ENCODE peak calls at places on chromosomes 1 and 21, in ten cellular contexts. One of them, this sample, is unnamed.

GRCh38 chr1:156811171-156811570 is 5.5 kb downstream of the SH2D2A start:
- DNase-seq in GM06990: no peak
- DNase-seq in CD4-positive, alpha-beta T cell: no peak
- DNase-seq in A549: no peak
- DNase-seq in neural crest cell: no peak
- DNase-seq in neural progenitor cell: no peak
- DNase-seq in tibial artery: no peak
- DNase-seq in endothelial cell: no peak
- DNase-seq in Peyer's patch: no peak
- DNase-seq in bronchial epithelial cell: no peak
- DNase-seq in this sample: no peak

GRCh38 chr1:39229504-39229903 is 25.0 kb downstream of the MACF1 start:
- DNase-seq in tibial artery: no peak
- DNase-seq in CD4-positive, alpha-beta T cell: no peak
- DNase-seq in Peyer's patch: no peak
- DNase-seq in neural progenitor cell: no peak
- DNase-seq in bronchial epithelial cell: no peak
- DNase-seq in A549: no peak
- DNase-seq in neural crest cell: no peak
- DNase-seq in GM06990: no peak
- DNase-seq in endothelial cell: no peak
- DNase-seq in this sample: no peak

GRCh38 chr1:2330511-2331199 is 60.7 kb downstream of the MORN1 start:
- DNase-seq in neural crest cell: no peak
- DNase-seq in tibial artery: peak; percentile 92
- DNase-seq in Peyer's patch: no peak
- DNase-seq in neural progenitor cell: no peak
- DNase-seq in endothelial cell: no peak
- DNase-seq in GM06990: no peak
- DNase-seq in A549: no peak
- DNase-seq in CD4-positive, alpha-beta T cell: no peak
- DNase-seq in bronchial epithelial cell: peak; percentile 17
- DNase-seq in this sample: no peak

GRCh38 chr1:173126421-173126820 is 75.7 kb upstream of the TNFSF18 start:
- DNase-seq in endothelial cell: no peak
- DNase-seq in neural progenitor cell: no peak
- DNase-seq in tibial artery: no peak
- DNase-seq in A549: no peak
- DNase-seq in bronchial epithelial cell: no peak
- DNase-seq in Peyer's patch: no peak
- DNase-seq in CD4-positive, alpha-beta T cell: no peak
- DNase-seq in GM06990: no peak
- DNase-seq in neural crest cell: no peak
- DNase-seq in this sample: no peak

GRCh38 chr1:27529638-27530018 is 39.7 kb upstream of the WASF2 start:
- DNase-seq in tibial artery: no peak
- DNase-seq in bronchial epithelial cell: no peak
- DNase-seq in neural crest cell: no peak
- DNase-seq in endothelial cell: no peak
- DNase-seq in GM06990: no peak
- DNase-seq in A549: no peak
- DNase-seq in neural progenitor cell: no peak
- DNase-seq in Peyer's patch: no peak
- DNase-seq in CD4-positive, alpha-beta T cell: no peak
- DNase-seq in this sample: no peak

GRCh38 chr1:3992103-3992556 is 92.1 kb upstream of the C1orf174 start:
- DNase-seq in neural progenitor cell: no peak
- DNase-seq in Peyer's patch: no peak
- DNase-seq in endothelial cell: no peak
- DNase-seq in tibial artery: peak; percentile 25
- DNase-seq in neural crest cell: no peak
- DNase-seq in GM06990: no peak
- DNase-seq in A549: no peak
- DNase-seq in bronchial epithelial cell: no peak
- DNase-seq in CD4-positive, alpha-beta T cell: no peak
- DNase-seq in this sample: peak; percentile 36

GRCh38 chr1:206691604-206692003 is 6.9 kb downstream of the MAPKAPK2 start:
- DNase-seq in endothelial cell: no peak
- DNase-seq in neural crest cell: no peak
- DNase-seq in bronchial epithelial cell: no peak
- DNase-seq in CD4-positive, alpha-beta T cell: no peak
- DNase-seq in Peyer's patch: no peak
- DNase-seq in A549: no peak
- DNase-seq in tibial artery: no peak
- DNase-seq in neural progenitor cell: no peak
- DNase-seq in GM06990: no peak
- DNase-seq in this sample: no peak

GRCh38 chr1:246782120-246782900 is 58.1 kb downstream of the SCCPDH start:
- DNase-seq in GM06990: no peak
- DNase-seq in bronchial epithelial cell: peak; percentile 43
- DNase-seq in tibial artery: peak; percentile 57
- DNase-seq in CD4-positive, alpha-beta T cell: no peak
- DNase-seq in endothelial cell: no peak
- DNase-seq in neural progenitor cell: no peak
- DNase-seq in A549: no peak
- DNase-seq in neural crest cell: no peak
- DNase-seq in Peyer's patch: no peak
- DNase-seq in this sample: peak; percentile 24

GRCh38 chr1:42844592-42845140 is 1.7 kb upstream of the ZNF691 start:
- DNase-seq in neural crest cell: no peak
- DNase-seq in tibial artery: no peak
- DNase-seq in A549: no peak
- DNase-seq in neural progenitor cell: no peak
- DNase-seq in endothelial cell: no peak
- DNase-seq in GM06990: no peak
- DNase-seq in Peyer's patch: no peak
- DNase-seq in CD4-positive, alpha-beta T cell: no peak
- DNase-seq in bronchial epithelial cell: peak; percentile 68
- DNase-seq in this sample: peak; percentile 22

GRCh38 chr1:9542425-9542824 is 3.2 kb downstream of the SLC25A33 start:
- DNase-seq in CD4-positive, alpha-beta T cell: no peak
- DNase-seq in neural crest cell: no peak
- DNase-seq in endothelial cell: no peak
- DNase-seq in Peyer's patch: no peak
- DNase-seq in tibial artery: no peak
- DNase-seq in GM06990: no peak
- DNase-seq in A549: no peak
- DNase-seq in neural progenitor cell: no peak
- DNase-seq in bronchial epithelial cell: no peak
- DNase-seq in this sample: no peak

GRCh38 chr1:234621657-234622335 is 11.8 kb upstream of the IRF2BP2 start:
- DNase-seq in CD4-positive, alpha-beta T cell: no peak
- DNase-seq in GM06990: no peak
- DNase-seq in endothelial cell: no peak
- DNase-seq in A549: no peak
- DNase-seq in Peyer's patch: no peak
- DNase-seq in tibial artery: no peak
- DNase-seq in neural progenitor cell: no peak
- DNase-seq in neural crest cell: no peak
- DNase-seq in bronchial epithelial cell: no peak
- DNase-seq in this sample: no peak

GRCh38 chr1:110051262-110051648 is 16.8 kb downstream of the STRIP1 start:
- DNase-seq in CD4-positive, alpha-beta T cell: no peak
- DNase-seq in GM06990: no peak
- DNase-seq in tibial artery: no peak
- DNase-seq in neural progenitor cell: no peak
- DNase-seq in Peyer's patch: no peak
- DNase-seq in neural crest cell: no peak
- DNase-seq in bronchial epithelial cell: no peak
- DNase-seq in A549: no peak
- DNase-seq in endothelial cell: no peak
- DNase-seq in this sample: no peak

GRCh38 chr1:56645663-56646330 is 683 bp downstream of the PRKAA2 start:
- DNase-seq in A549: peak; percentile 8
- DNase-seq in Peyer's patch: peak; percentile 47
- DNase-seq in GM06990: no peak
- DNase-seq in neural crest cell: no peak
- DNase-seq in tibial artery: peak; percentile 64
- DNase-seq in neural progenitor cell: peak; percentile 62
- DNase-seq in CD4-positive, alpha-beta T cell: no peak
- DNase-seq in endothelial cell: peak; percentile 22
- DNase-seq in bronchial epithelial cell: no peak
- DNase-seq in this sample: no peak

GRCh38 chr21:41133896-41134522 is 34.0 kb upstream of the BACE2 start:
- DNase-seq in A549: peak; percentile 47
- DNase-seq in bronchial epithelial cell: peak; percentile 47
- DNase-seq in Peyer's patch: no peak
- DNase-seq in endothelial cell: peak; percentile 30
- DNase-seq in tibial artery: no peak
- DNase-seq in CD4-positive, alpha-beta T cell: no peak
- DNase-seq in neural progenitor cell: peak; percentile 58
- DNase-seq in GM06990: no peak
- DNase-seq in neural crest cell: no peak
- DNase-seq in this sample: no peak
- TF ChIP-seq CTCF in A549: peak; percentile 42
- TF ChIP-seq CTCF in bronchial epithelial cell: peak; percentile 65
- TF ChIP-seq CTCF in Peyer's patch: peak; percentile 53
- TF ChIP-seq CTCF in endothelial cell: no peak
- TF ChIP-seq CTCF in tibial artery: peak; percentile 46
- TF ChIP-seq CTCF in CD4-positive, alpha-beta T cell: no peak
- TF ChIP-seq CTCF in neural progenitor cell: peak; percentile 70
- TF ChIP-seq CTCF in GM06990: peak; percentile 56
- TF ChIP-seq CTCF in neural crest cell: peak; percentile 67
- TF ChIP-seq CTCF in this sample: no peak

GRCh38 chr1:6785721-6786505 is 659 bp downstream of the CAMTA1 start:
- DNase-seq in tibial artery: peak; percentile 70
- DNase-seq in endothelial cell: peak; percentile 57
- DNase-seq in neural crest cell: peak; percentile 26
- DNase-seq in GM06990: peak; percentile 50
- DNase-seq in CD4-positive, alpha-beta T cell: peak; percentile 11
- DNase-seq in A549: peak; percentile 44
- DNase-seq in bronchial epithelial cell: no peak
- DNase-seq in neural progenitor cell: peak; percentile 80
- DNase-seq in Peyer's patch: peak; percentile 64
- DNase-seq in this sample: peak; percentile 37
- TF ChIP-seq CTCF in tibial artery: no peak
- TF ChIP-seq CTCF in endothelial cell: peak; percentile 11
- TF ChIP-seq CTCF in neural crest cell: peak; percentile 44
- TF ChIP-seq CTCF in GM06990: no peak
- TF ChIP-seq CTCF in CD4-positive, alpha-beta T cell: no peak
- TF ChIP-seq CTCF in A549: no peak
- TF ChIP-seq CTCF in bronchial epithelial cell: peak; percentile 32
- TF ChIP-seq CTCF in neural progenitor cell: peak; percentile 51
- TF ChIP-seq CTCF in Peyer's patch: no peak
- TF ChIP-seq CTCF in this sample: no peak

DNA sequence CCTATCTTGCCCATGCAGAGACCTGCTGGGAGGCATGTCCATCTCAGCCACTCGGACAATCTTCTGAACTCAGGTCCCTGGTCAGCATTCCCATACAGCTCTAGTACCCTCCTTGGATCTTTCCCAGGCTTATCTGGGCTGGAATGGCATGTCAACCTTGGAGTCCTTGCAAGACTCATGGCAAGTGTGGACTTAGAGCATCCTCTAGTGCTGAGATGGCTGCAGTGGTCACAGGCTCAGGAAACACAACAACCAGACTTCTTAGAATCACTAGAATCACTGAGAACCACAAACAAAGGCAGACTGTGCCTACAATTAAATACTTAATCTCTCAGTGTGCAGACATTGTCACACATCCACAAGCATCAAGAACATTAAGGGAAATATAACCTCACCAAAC is 73.1 kb upstream of the TSHB start:
- DNase-seq in bronchial epithelial cell: peak; percentile 60
- DNase-seq in CD4-positive, alpha-beta T cell: no peak
- DNase-seq in tibial artery: no peak
- DNase-seq in neural progenitor cell: peak; percentile 65
- DNase-seq in Peyer's patch: no peak
- DNase-seq in neural crest cell: no peak
- DNase-seq in endothelial cell: peak; percentile 56
- DNase-seq in GM06990: no peak
- DNase-seq in A549: no peak
- DNase-seq in this sample: peak; percentile 2
- TF ChIP-seq CTCF in bronchial epithelial cell: peak; percentile 82
- TF ChIP-seq CTCF in CD4-positive, alpha-beta T cell: no peak
- TF ChIP-seq CTCF in tibial artery: no peak
- TF ChIP-seq CTCF in neural progenitor cell: peak; percentile 67
- TF ChIP-seq CTCF in Peyer's patch: peak; percentile 37
- TF ChIP-seq CTCF in neural crest cell: peak; percentile 41
- TF ChIP-seq CTCF in endothelial cell: peak; percentile 11
- TF ChIP-seq CTCF in GM06990: peak; percentile 50
- TF ChIP-seq CTCF in A549: no peak
- TF ChIP-seq CTCF in this sample: no peak

GRCh38 chr1:14438127-14438769 is 160.2 kb upstream of the KAZN start:
- DNase-seq in neural crest cell: no peak
- DNase-seq in CD4-positive, alpha-beta T cell: no peak
- DNase-seq in neural progenitor cell: no peak
- DNase-seq in A549: no peak
- DNase-seq in endothelial cell: no peak
- DNase-seq in tibial artery: no peak
- DNase-seq in Peyer's patch: no peak
- DNase-seq in GM06990: no peak
- DNase-seq in bronchial epithelial cell: no peak
- DNase-seq in this sample: no peak

GRCh38 chr1:14440166-14440565 is 158.3 kb upstream of the KAZN start:
- DNase-seq in tibial artery: no peak
- DNase-seq in neural crest cell: no peak
- DNase-seq in GM06990: no peak
- DNase-seq in bronchial epithelial cell: no peak
- DNase-seq in CD4-positive, alpha-beta T cell: no peak
- DNase-seq in neural progenitor cell: no peak
- DNase-seq in Peyer's patch: no peak
- DNase-seq in A549: no peak
- DNase-seq in endothelial cell: no peak
- DNase-seq in this sample: no peak

GRCh38 chr1:14437410-14437913 is 161.0 kb upstream of the KAZN start:
- DNase-seq in Peyer's patch: no peak
- DNase-seq in neural crest cell: no peak
- DNase-seq in bronchial epithelial cell: no peak
- DNase-seq in CD4-positive, alpha-beta T cell: no peak
- DNase-seq in endothelial cell: no peak
- DNase-seq in A549: no peak
- DNase-seq in GM06990: no peak
- DNase-seq in neural progenitor cell: no peak
- DNase-seq in tibial artery: no peak
- DNase-seq in this sample: no peak

GRCh38 chr1:14439015-14439414 is 159.5 kb upstream of the KAZN start:
- DNase-seq in tibial artery: no peak
- DNase-seq in CD4-positive, alpha-beta T cell: no peak
- DNase-seq in bronchial epithelial cell: no peak
- DNase-seq in neural progenitor cell: no peak
- DNase-seq in endothelial cell: no peak
- DNase-seq in A549: no peak
- DNase-seq in GM06990: no peak
- DNase-seq in neural crest cell: no peak
- DNase-seq in Peyer's patch: no peak
- DNase-seq in this sample: no peak

DNA sequence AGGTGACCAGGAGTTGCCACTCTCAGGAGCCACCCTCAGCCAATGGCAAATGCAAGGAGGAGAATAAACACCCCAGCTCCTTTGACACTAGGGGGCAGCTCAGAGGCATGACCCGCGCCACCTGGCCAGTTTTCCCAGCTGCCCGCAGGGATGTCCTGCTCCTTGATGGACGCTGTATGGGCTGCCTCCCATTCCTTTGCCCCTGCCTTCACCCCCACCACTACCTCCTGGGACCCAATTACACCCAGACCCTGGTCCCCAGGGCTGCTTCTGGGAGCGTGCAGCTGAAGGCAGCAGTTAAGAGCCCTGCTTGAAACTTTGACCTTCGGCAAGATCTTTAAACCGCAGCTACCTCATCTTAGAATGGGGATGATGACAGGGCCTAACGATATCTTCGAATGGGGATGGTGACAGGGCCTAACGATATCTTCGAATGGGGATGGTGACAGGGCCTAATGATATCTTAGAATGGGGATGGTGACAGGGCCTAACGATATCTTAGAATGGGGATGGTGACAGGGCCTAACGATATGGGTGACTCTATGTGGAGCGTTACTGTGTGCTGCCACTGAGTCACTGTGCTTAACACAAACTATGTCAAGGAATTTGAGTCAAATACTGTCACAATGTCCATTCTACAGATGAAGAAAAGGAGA is 163.0 kb upstream of the KAZN start:
- DNase-seq in bronchial epithelial cell: no peak
- DNase-seq in A549: peak; percentile 3
- DNase-seq in endothelial cell: no peak
- DNase-seq in CD4-positive, alpha-beta T cell: no peak
- DNase-seq in tibial artery: no peak
- DNase-seq in neural progenitor cell: peak; percentile 51
- DNase-seq in neural crest cell: no peak
- DNase-seq in Peyer's patch: no peak
- DNase-seq in GM06990: no peak
- DNase-seq in this sample: no peak
- TF ChIP-seq CTCF in bronchial epithelial cell: no peak
- TF ChIP-seq CTCF in A549: no peak
- TF ChIP-seq CTCF in endothelial cell: peak; percentile 28
- TF ChIP-seq CTCF in CD4-positive, alpha-beta T cell: no peak
- TF ChIP-seq CTCF in tibial artery: no peak
- TF ChIP-seq CTCF in neural progenitor cell: peak; percentile 56
- TF ChIP-seq CTCF in neural crest cell: peak; percentile 44
- TF ChIP-seq CTCF in Peyer's patch: no peak
- TF ChIP-seq CTCF in GM06990: peak; percentile 40
- TF ChIP-seq CTCF in this sample: no peak